ENCODE peak calls at places on chromosomes 4 and X, in six cellular contexts. B is activated naive CD4-positive, alpha-beta T cell treated with anti-CD3 and anti-CD28 coated beads for 36 hours; G is GM04503; L is NCI-H1092; N is mesendoderm; M is memory B cell. Q is an unnamed sample.

GRCh38 chr4:36392916-36393315 is 111.5 kb downstream of the DTHD1 start:
- DNase-seq in N (no peak), M (no peak), B (no peak), G (no peak), L (no peak), Q (no peak)

GRCh38 chr4:140049924-140050681 is 103.9 kb downstream of the MAML3 start:
- DNase-seq in M (no peak), N (peak; percentile 87), L (peak; percentile 64), B (peak; percentile 39), G (no peak), Q (no peak)

GRCh38 chrX:129523076-129524055 is at the start of gene SMARCA1:
- DNase-seq in G (no peak), M (no peak), B (no peak), N (peak; percentile 77), L (peak; percentile 33), Q (no peak)

GRCh38 chr4:89056953-89057398 is at the start of gene FAM13A:
- DNase-seq in L (peak; percentile 79), B (no peak), N (peak; percentile 98), M (no peak), G (peak; percentile 72), Q (no peak)

GRCh38 chr4:55458164-55458563 is 62.4 kb downstream of the TMEM165 start:
- DNase-seq in B (no peak), N (peak; percentile 9), L (no peak), M (no peak), G (no peak), Q (no peak)

GRCh38 chrX:38939067-38939466 is 137.8 kb downstream of the MID1IP1 start:
- DNase-seq in L (no peak), M (no peak), N (no peak), G (no peak), B (no peak), Q (no peak)

GRCh38 chr4:131430302-131430701 is 1718.8 kb upstream of the PCDH10 start:
- DNase-seq in G (no peak), L (no peak), M (no peak), B (no peak), N (peak; percentile 25), Q (no peak)

GRCh38 chrX:25003066-25003849 is 12.5 kb downstream of the ARX start:
- DNase-seq in N (peak; percentile 80), G (no peak), M (no peak), L (no peak), B (no peak), Q (no peak)

GRCh38 chr4:76302856-76303438 is 3.6 kb upstream of the STBD1 start:
- DNase-seq in B (no peak), L (no peak), G (no peak), M (no peak), N (no peak), Q (no peak)

Q was measured in stimulated activated naive B cell treated with anti-CD40 and anti-IgM and Interleukin-4, amounts not matched to agents 10 μg/mL and 1 μg/mL and 100 μg/mL, for 72 hours.